ENCODE peak calls at places on chromosomes 16 and 17, in eight cellular contexts. One of them, this sample, is unnamed.

GRCh38 chr17:79791354-79792123 is 5.3 kb downstream of the CBX8 start:
- DNase-seq in epithelial cell of prostate: no peak
- DNase-seq in EL: no peak
- DNase-seq in CD8-positive, alpha-beta T cell: no peak
- DNase-seq in activated CD8-positive, alpha-beta memory T cell treated with anti-CD3 and anti-CD28 coated beads, Interleukin-2, amount 10 ng/mL, durations not matched to agents 7 days and 5 days: no peak
- DNase-seq in small intestine: no peak
- DNase-seq in activated T-cell treated with anti-CD3 and anti-CD28 coated beads, Interleukin-2, amount 50 U/mL, for 72 hours: no peak
- DNase-seq in frontal cortex: no peak
- DNase-seq in this sample: no peak

GRCh38 chr16:72111653-72112451 is 18.2 kb downstream of the DHX38 start:
- DNase-seq in epithelial cell of prostate: no peak
- DNase-seq in activated CD8-positive, alpha-beta memory T cell treated with anti-CD3 and anti-CD28 coated beads, Interleukin-2, amount 10 ng/mL, durations not matched to agents 7 days and 5 days: no peak
- DNase-seq in small intestine: no peak
- DNase-seq in CD8-positive, alpha-beta T cell: no peak
- DNase-seq in activated T-cell treated with anti-CD3 and anti-CD28 coated beads, Interleukin-2, amount 50 U/mL, for 72 hours: no peak
- DNase-seq in frontal cortex: no peak
- DNase-seq in EL: no peak
- DNase-seq in this sample: no peak

GRCh38 chr17:6654816-6655731 is 3.5 kb downstream of the C17orf100 start:
- DNase-seq in small intestine: peak
- DNase-seq in activated CD8-positive, alpha-beta memory T cell treated with anti-CD3 and anti-CD28 coated beads, Interleukin-2, amount 10 ng/mL, durations not matched to agents 7 days and 5 days: no peak
- DNase-seq in frontal cortex: no peak
- DNase-seq in CD8-positive, alpha-beta T cell: no peak
- DNase-seq in epithelial cell of prostate: peak
- DNase-seq in activated T-cell treated with anti-CD3 and anti-CD28 coated beads, Interleukin-2, amount 50 U/mL, for 72 hours: no peak
- DNase-seq in EL: no peak
- DNase-seq in this sample: peak

GRCh38 chr17:61179316-61179715 is 220.3 kb upstream of the TBX2 start:
- DNase-seq in small intestine: no peak
- DNase-seq in activated CD8-positive, alpha-beta memory T cell treated with anti-CD3 and anti-CD28 coated beads, Interleukin-2, amount 10 ng/mL, durations not matched to agents 7 days and 5 days: no peak
- DNase-seq in activated T-cell treated with anti-CD3 and anti-CD28 coated beads, Interleukin-2, amount 50 U/mL, for 72 hours: no peak
- DNase-seq in epithelial cell of prostate: no peak
- DNase-seq in frontal cortex: no peak
- DNase-seq in EL: no peak
- DNase-seq in CD8-positive, alpha-beta T cell: no peak
- DNase-seq in this sample: no peak

GRCh38 chr16:999677-1000076 is 18.1 kb downstream of the SOX8 start:
- DNase-seq in small intestine: no peak
- DNase-seq in epithelial cell of prostate: no peak
- DNase-seq in EL: no peak
- DNase-seq in frontal cortex: no peak
- DNase-seq in activated T-cell treated with anti-CD3 and anti-CD28 coated beads, Interleukin-2, amount 50 U/mL, for 72 hours: no peak
- DNase-seq in CD8-positive, alpha-beta T cell: no peak
- DNase-seq in activated CD8-positive, alpha-beta memory T cell treated with anti-CD3 and anti-CD28 coated beads, Interleukin-2, amount 10 ng/mL, durations not matched to agents 7 days and 5 days: no peak
- DNase-seq in this sample: no peak

GRCh38 chr17:39750131-39751015 is 12.6 kb downstream of the GRB7 start:
- DNase-seq in EL: no peak
- DNase-seq in frontal cortex: no peak
- DNase-seq in activated T-cell treated with anti-CD3 and anti-CD28 coated beads, Interleukin-2, amount 50 U/mL, for 72 hours: no peak
- DNase-seq in activated CD8-positive, alpha-beta memory T cell treated with anti-CD3 and anti-CD28 coated beads, Interleukin-2, amount 10 ng/mL, durations not matched to agents 7 days and 5 days: no peak
- DNase-seq in epithelial cell of prostate: no peak
- DNase-seq in CD8-positive, alpha-beta T cell: no peak
- DNase-seq in small intestine: peak
- DNase-seq in this sample: peak

GRCh38 chr16:27107185-27107592 is 40.5 kb downstream of the C16orf82 start:
- DNase-seq in epithelial cell of prostate: no peak
- DNase-seq in small intestine: peak
- DNase-seq in activated CD8-positive, alpha-beta memory T cell treated with anti-CD3 and anti-CD28 coated beads, Interleukin-2, amount 10 ng/mL, durations not matched to agents 7 days and 5 days: no peak
- DNase-seq in EL: no peak
- DNase-seq in activated T-cell treated with anti-CD3 and anti-CD28 coated beads, Interleukin-2, amount 50 U/mL, for 72 hours: no peak
- DNase-seq in frontal cortex: no peak
- DNase-seq in CD8-positive, alpha-beta T cell: no peak
- DNase-seq in this sample: no peak

GRCh38 chr17:68293490-68294195 is 2.3 kb downstream of the ARSG start:
- DNase-seq in activated T-cell treated with anti-CD3 and anti-CD28 coated beads, Interleukin-2, amount 50 U/mL, for 72 hours: no peak
- DNase-seq in EL: no peak
- DNase-seq in epithelial cell of prostate: no peak
- DNase-seq in frontal cortex: no peak
- DNase-seq in activated CD8-positive, alpha-beta memory T cell treated with anti-CD3 and anti-CD28 coated beads, Interleukin-2, amount 10 ng/mL, durations not matched to agents 7 days and 5 days: no peak
- DNase-seq in CD8-positive, alpha-beta T cell: no peak
- DNase-seq in small intestine: no peak
- DNase-seq in this sample: no peak

GRCh38 chr17:38428150-38428642 is at the start of gene ARHGAP23:
- DNase-seq in CD8-positive, alpha-beta T cell: no peak
- DNase-seq in epithelial cell of prostate: no peak
- DNase-seq in activated T-cell treated with anti-CD3 and anti-CD28 coated beads, Interleukin-2, amount 50 U/mL, for 72 hours: peak
- DNase-seq in frontal cortex: peak
- DNase-seq in small intestine: peak
- DNase-seq in activated CD8-positive, alpha-beta memory T cell treated with anti-CD3 and anti-CD28 coated beads, Interleukin-2, amount 10 ng/mL, durations not matched to agents 7 days and 5 days: no peak
- DNase-seq in EL: peak
- DNase-seq in this sample: peak

GRCh38 chr16:79380990-79381389 is 219.5 kb downstream of the MAF start:
- DNase-seq in epithelial cell of prostate: no peak
- DNase-seq in EL: no peak
- DNase-seq in activated T-cell treated with anti-CD3 and anti-CD28 coated beads, Interleukin-2, amount 50 U/mL, for 72 hours: no peak
- DNase-seq in CD8-positive, alpha-beta T cell: no peak
- DNase-seq in small intestine: peak
- DNase-seq in activated CD8-positive, alpha-beta memory T cell treated with anti-CD3 and anti-CD28 coated beads, Interleukin-2, amount 10 ng/mL, durations not matched to agents 7 days and 5 days: no peak
- DNase-seq in frontal cortex: no peak
- DNase-seq in this sample: no peak

GRCh38 chr16:73053379-73054130 is 5.6 kb upstream of the ZFHX3 start:
- DNase-seq in activated CD8-positive, alpha-beta memory T cell treated with anti-CD3 and anti-CD28 coated beads, Interleukin-2, amount 10 ng/mL, durations not matched to agents 7 days and 5 days: no peak
- DNase-seq in CD8-positive, alpha-beta T cell: no peak
- DNase-seq in EL: peak
- DNase-seq in epithelial cell of prostate: no peak
- DNase-seq in small intestine: no peak
- DNase-seq in frontal cortex: no peak
- DNase-seq in activated T-cell treated with anti-CD3 and anti-CD28 coated beads, Interleukin-2, amount 50 U/mL, for 72 hours: no peak
- DNase-seq in this sample: no peak

GRCh38 chr17:28047806-28048205 is 5.3 kb downstream of the NLK start:
- DNase-seq in activated T-cell treated with anti-CD3 and anti-CD28 coated beads, Interleukin-2, amount 50 U/mL, for 72 hours: no peak
- DNase-seq in small intestine: no peak
- DNase-seq in activated CD8-positive, alpha-beta memory T cell treated with anti-CD3 and anti-CD28 coated beads, Interleukin-2, amount 10 ng/mL, durations not matched to agents 7 days and 5 days: no peak
- DNase-seq in frontal cortex: no peak
- DNase-seq in CD8-positive, alpha-beta T cell: no peak
- DNase-seq in epithelial cell of prostate: no peak
- DNase-seq in EL: no peak
- DNase-seq in this sample: no peak

GRCh38 chr17:27408891-27409290 is 47.4 kb upstream of the KSR1 start:
- DNase-seq in small intestine: no peak
- DNase-seq in epithelial cell of prostate: no peak
- DNase-seq in activated CD8-positive, alpha-beta memory T cell treated with anti-CD3 and anti-CD28 coated beads, Interleukin-2, amount 10 ng/mL, durations not matched to agents 7 days and 5 days: no peak
- DNase-seq in CD8-positive, alpha-beta T cell: no peak
- DNase-seq in frontal cortex: no peak
- DNase-seq in activated T-cell treated with anti-CD3 and anti-CD28 coated beads, Interleukin-2, amount 50 U/mL, for 72 hours: no peak
- DNase-seq in EL: peak
- DNase-seq in this sample: no peak

GRCh38 chr16:88737298-88738166 is 31.2 kb downstream of the CTU2 start:
- DNase-seq in activated CD8-positive, alpha-beta memory T cell treated with anti-CD3 and anti-CD28 coated beads, Interleukin-2, amount 10 ng/mL, durations not matched to agents 7 days and 5 days: peak
- DNase-seq in small intestine: peak
- DNase-seq in activated T-cell treated with anti-CD3 and anti-CD28 coated beads, Interleukin-2, amount 50 U/mL, for 72 hours: peak
- DNase-seq in EL: peak
- DNase-seq in epithelial cell of prostate: no peak
- DNase-seq in CD8-positive, alpha-beta T cell: peak
- DNase-seq in frontal cortex: peak
- DNase-seq in this sample: peak

GRCh38 chr17:65290616-65291015 is 153.4 kb downstream of the RGS9 start:
- DNase-seq in small intestine: peak
- DNase-seq in frontal cortex: no peak
- DNase-seq in CD8-positive, alpha-beta T cell: no peak
- DNase-seq in EL: no peak
- DNase-seq in activated T-cell treated with anti-CD3 and anti-CD28 coated beads, Interleukin-2, amount 50 U/mL, for 72 hours: no peak
- DNase-seq in epithelial cell of prostate: no peak
- DNase-seq in activated CD8-positive, alpha-beta memory T cell treated with anti-CD3 and anti-CD28 coated beads, Interleukin-2, amount 10 ng/mL, durations not matched to agents 7 days and 5 days: no peak
- DNase-seq in this sample: peak

GRCh38 chr17:42849451-42850157 is 1.4 kb upstream of the AOC3 start:
- DNase-seq in activated CD8-positive, alpha-beta memory T cell treated with anti-CD3 and anti-CD28 coated beads, Interleukin-2, amount 10 ng/mL, durations not matched to agents 7 days and 5 days: no peak
- DNase-seq in small intestine: peak
- DNase-seq in frontal cortex: no peak
- DNase-seq in activated T-cell treated with anti-CD3 and anti-CD28 coated beads, Interleukin-2, amount 50 U/mL, for 72 hours: no peak
- DNase-seq in epithelial cell of prostate: no peak
- DNase-seq in EL: no peak
- DNase-seq in CD8-positive, alpha-beta T cell: no peak
- DNase-seq in this sample: no peak

This sample was measured in transverse colon.